ENCODE peak calls at places on chromosomes 5 and 9, in nine cellular contexts. One of them, this sample, is unnamed.

GRCh38 chr5:14240366-14240765 is 97.2 kb downstream of the TRIO start:
- DNase-seq in endodermal cell: no peak
- DNase-seq in fibroblast of pulmonary artery: peak; percentile 18
- DNase-seq in CD8-positive, alpha-beta T cell: no peak
- DNase-seq in tibial artery: no peak
- DNase-seq in GM12865: no peak
- DNase-seq in mucosa of descending colon: no peak
- DNase-seq in HFFc6: peak; percentile 26
- DNase-seq in NB4: no peak
- DNase-seq in this sample: peak; percentile 64

GRCh38 chr9:97726716-97727115 is 29.6 kb upstream of the XPA start:
- DNase-seq in endodermal cell: no peak
- DNase-seq in fibroblast of pulmonary artery: no peak
- DNase-seq in CD8-positive, alpha-beta T cell: no peak
- DNase-seq in tibial artery: no peak
- DNase-seq in GM12865: no peak
- DNase-seq in mucosa of descending colon: no peak
- DNase-seq in HFFc6: no peak
- DNase-seq in NB4: no peak
- DNase-seq in this sample: no peak

GRCh38 chr9:4137234-4137633 is 162.6 kb downstream of the GLIS3 start:
- DNase-seq in endodermal cell: no peak
- DNase-seq in fibroblast of pulmonary artery: peak; percentile 96
- DNase-seq in CD8-positive, alpha-beta T cell: no peak
- DNase-seq in tibial artery: no peak
- DNase-seq in GM12865: no peak
- DNase-seq in mucosa of descending colon: no peak
- DNase-seq in HFFc6: peak; percentile 95
- DNase-seq in NB4: no peak
- DNase-seq in this sample: peak; percentile 97

GRCh38 chr5:157564149-157564711 is 11.3 kb downstream of the ADAM19 start:
- DNase-seq in endodermal cell: peak; percentile 31
- DNase-seq in fibroblast of pulmonary artery: peak; percentile 32
- DNase-seq in CD8-positive, alpha-beta T cell: no peak
- DNase-seq in tibial artery: peak; percentile 41
- DNase-seq in GM12865: no peak
- DNase-seq in mucosa of descending colon: no peak
- DNase-seq in HFFc6: no peak
- DNase-seq in NB4: no peak
- DNase-seq in this sample: no peak

GRCh38 chr9:19137282-19137681 is 10.0 kb upstream of the PLIN2 start:
- DNase-seq in endodermal cell: no peak
- DNase-seq in fibroblast of pulmonary artery: no peak
- DNase-seq in CD8-positive, alpha-beta T cell: no peak
- DNase-seq in tibial artery: no peak
- DNase-seq in GM12865: no peak
- DNase-seq in mucosa of descending colon: no peak
- DNase-seq in HFFc6: peak; percentile 75
- DNase-seq in NB4: no peak
- DNase-seq in this sample: peak; percentile 78

GRCh38 chr9:91120200-91120599 is 241.5 kb downstream of the AUH start:
- DNase-seq in endodermal cell: no peak
- DNase-seq in fibroblast of pulmonary artery: no peak
- DNase-seq in CD8-positive, alpha-beta T cell: no peak
- DNase-seq in tibial artery: no peak
- DNase-seq in GM12865: no peak
- DNase-seq in mucosa of descending colon: no peak
- DNase-seq in HFFc6: no peak
- DNase-seq in NB4: no peak
- DNase-seq in this sample: no peak

GRCh38 chr5:132971483-132972435 is 8.3 kb upstream of the AFF4 start:
- DNase-seq in endodermal cell: peak; percentile 46
- DNase-seq in fibroblast of pulmonary artery: peak; percentile 52
- DNase-seq in CD8-positive, alpha-beta T cell: no peak
- DNase-seq in tibial artery: no peak
- DNase-seq in GM12865: no peak
- DNase-seq in mucosa of descending colon: no peak
- DNase-seq in HFFc6: peak; percentile 13
- DNase-seq in NB4: no peak
- DNase-seq in this sample: peak; percentile 61

GRCh38 chr5:137629646-137630045 is 106.2 kb downstream of the KLHL3 start:
- DNase-seq in endodermal cell: peak; percentile 77
- DNase-seq in fibroblast of pulmonary artery: peak; percentile 80
- DNase-seq in CD8-positive, alpha-beta T cell: no peak
- DNase-seq in tibial artery: no peak
- DNase-seq in GM12865: peak; percentile 62
- DNase-seq in mucosa of descending colon: no peak
- DNase-seq in HFFc6: peak; percentile 53
- DNase-seq in NB4: peak; percentile 65
- DNase-seq in this sample: peak; percentile 70

GRCh38 chr9:70061776-70062175 is 18.1 kb downstream of the MAMDC2 start:
- DNase-seq in endodermal cell: no peak
- DNase-seq in fibroblast of pulmonary artery: no peak
- DNase-seq in CD8-positive, alpha-beta T cell: no peak
- DNase-seq in tibial artery: no peak
- DNase-seq in GM12865: no peak
- DNase-seq in mucosa of descending colon: no peak
- DNase-seq in HFFc6: no peak
- DNase-seq in NB4: no peak
- DNase-seq in this sample: peak; percentile 57

GRCh38 chr5:39423331-39423751 is 1.4 kb downstream of the DAB2 start:
- DNase-seq in endodermal cell: peak; percentile 70
- DNase-seq in fibroblast of pulmonary artery: no peak
- DNase-seq in CD8-positive, alpha-beta T cell: no peak
- DNase-seq in tibial artery: peak; percentile 63
- DNase-seq in GM12865: no peak
- DNase-seq in mucosa of descending colon: no peak
- DNase-seq in HFFc6: no peak
- DNase-seq in NB4: no peak
- DNase-seq in this sample: peak; percentile 30

GRCh38 chr5:106121972-106122605 is 1548.6 kb downstream of the EFNA5 start:
- DNase-seq in endodermal cell: peak; percentile 87
- DNase-seq in fibroblast of pulmonary artery: peak; percentile 19
- DNase-seq in CD8-positive, alpha-beta T cell: no peak
- DNase-seq in tibial artery: no peak
- DNase-seq in GM12865: peak; percentile 41
- DNase-seq in mucosa of descending colon: no peak
- DNase-seq in HFFc6: no peak
- DNase-seq in NB4: peak; percentile 47
- DNase-seq in this sample: peak; percentile 20

GRCh38 chr9:134710912-134711311 is 69.3 kb downstream of the COL5A1 start:
- DNase-seq in endodermal cell: no peak
- DNase-seq in fibroblast of pulmonary artery: no peak
- DNase-seq in CD8-positive, alpha-beta T cell: no peak
- DNase-seq in tibial artery: no peak
- DNase-seq in GM12865: no peak
- DNase-seq in mucosa of descending colon: no peak
- DNase-seq in HFFc6: no peak
- DNase-seq in NB4: no peak
- DNase-seq in this sample: no peak

GRCh38 chr5:142063878-142064331 is 44.7 kb upstream of the NDFIP1 start:
- DNase-seq in endodermal cell: peak; percentile 88
- DNase-seq in fibroblast of pulmonary artery: peak; percentile 80
- DNase-seq in CD8-positive, alpha-beta T cell: peak; percentile 11
- DNase-seq in tibial artery: peak; percentile 88
- DNase-seq in GM12865: no peak
- DNase-seq in mucosa of descending colon: peak; percentile 49
- DNase-seq in HFFc6: peak; percentile 21
- DNase-seq in NB4: peak; percentile 30
- DNase-seq in this sample: peak; percentile 42

GRCh38 chr5:112203229-112203628 is 215.8 kb downstream of the EPB41L4A start:
- DNase-seq in endodermal cell: no peak
- DNase-seq in fibroblast of pulmonary artery: no peak
- DNase-seq in CD8-positive, alpha-beta T cell: no peak
- DNase-seq in tibial artery: no peak
- DNase-seq in GM12865: peak; percentile 5
- DNase-seq in mucosa of descending colon: no peak
- DNase-seq in HFFc6: no peak
- DNase-seq in NB4: no peak
- DNase-seq in this sample: no peak

GRCh38 chr5:55994502-55994997 is at the start of gene IL6ST:
- DNase-seq in endodermal cell: no peak
- DNase-seq in fibroblast of pulmonary artery: peak; percentile 95
- DNase-seq in CD8-positive, alpha-beta T cell: peak; percentile 25
- DNase-seq in tibial artery: peak; percentile 64
- DNase-seq in GM12865: no peak
- DNase-seq in mucosa of descending colon: no peak
- DNase-seq in HFFc6: peak; percentile 60
- DNase-seq in NB4: no peak
- DNase-seq in this sample: peak; percentile 63

GRCh38 chr5:143557061-143557818 is 153.8 kb upstream of the NR3C1 start:
- DNase-seq in endodermal cell: no peak
- DNase-seq in fibroblast of pulmonary artery: peak; percentile 62
- DNase-seq in CD8-positive, alpha-beta T cell: no peak
- DNase-seq in tibial artery: no peak
- DNase-seq in GM12865: peak; percentile 27
- DNase-seq in mucosa of descending colon: no peak
- DNase-seq in HFFc6: peak; percentile 47
- DNase-seq in NB4: no peak
- DNase-seq in this sample: peak; percentile 77

GRCh38 chr5:160649304-160649703 is 202.7 kb downstream of the ATP10B start:
- DNase-seq in endodermal cell: peak; percentile 73
- DNase-seq in fibroblast of pulmonary artery: no peak
- DNase-seq in CD8-positive, alpha-beta T cell: no peak
- DNase-seq in tibial artery: no peak
- DNase-seq in GM12865: peak; percentile 21
- DNase-seq in mucosa of descending colon: no peak
- DNase-seq in HFFc6: no peak
- DNase-seq in NB4: peak; percentile 21
- DNase-seq in this sample: no peak

GRCh38 chr5:10288600-10289213 is 19.0 kb downstream of the CMBL start:
- DNase-seq in endodermal cell: no peak
- DNase-seq in fibroblast of pulmonary artery: no peak
- DNase-seq in CD8-positive, alpha-beta T cell: no peak
- DNase-seq in tibial artery: no peak
- DNase-seq in GM12865: peak; percentile 81
- DNase-seq in mucosa of descending colon: peak; percentile 93
- DNase-seq in HFFc6: no peak
- DNase-seq in NB4: no peak
- DNase-seq in this sample: no peak

GRCh38 chr9:90433398-90433890 is 209.2 kb downstream of the DIRAS2 start:
- DNase-seq in endodermal cell: peak; percentile 99
- DNase-seq in fibroblast of pulmonary artery: peak; percentile 10
- DNase-seq in CD8-positive, alpha-beta T cell: no peak
- DNase-seq in tibial artery: no peak
- DNase-seq in GM12865: no peak
- DNase-seq in mucosa of descending colon: no peak
- DNase-seq in HFFc6: no peak
- DNase-seq in NB4: no peak
- DNase-seq in this sample: no peak

GRCh38 chr9:123691904-123692303 is 238.0 kb downstream of the DENND1A start:
- DNase-seq in endodermal cell: no peak
- DNase-seq in fibroblast of pulmonary artery: no peak
- DNase-seq in CD8-positive, alpha-beta T cell: no peak
- DNase-seq in tibial artery: no peak
- DNase-seq in GM12865: no peak
- DNase-seq in mucosa of descending colon: no peak
- DNase-seq in HFFc6: no peak
- DNase-seq in NB4: no peak
- DNase-seq in this sample: no peak

GRCh38 chr5:173604141-173604540 is 12.3 kb downstream of the BOD1 start:
- DNase-seq in endodermal cell: no peak
- DNase-seq in fibroblast of pulmonary artery: no peak
- DNase-seq in CD8-positive, alpha-beta T cell: no peak
- DNase-seq in tibial artery: no peak
- DNase-seq in GM12865: no peak
- DNase-seq in mucosa of descending colon: no peak
- DNase-seq in HFFc6: no peak
- DNase-seq in NB4: no peak
- DNase-seq in this sample: no peak

GRCh38 chr5:6435356-6435755 is 13.3 kb upstream of the UBE2QL1 start:
- DNase-seq in endodermal cell: peak; percentile 92
- DNase-seq in fibroblast of pulmonary artery: peak; percentile 3
- DNase-seq in CD8-positive, alpha-beta T cell: no peak
- DNase-seq in tibial artery: no peak
- DNase-seq in GM12865: peak; percentile 26
- DNase-seq in mucosa of descending colon: no peak
- DNase-seq in HFFc6: no peak
- DNase-seq in NB4: peak; percentile 22
- DNase-seq in this sample: peak; percentile 22

GRCh38 chr9:132946216-132946615 is 1.8 kb upstream of the TSC1 start:
- DNase-seq in endodermal cell: no peak
- DNase-seq in fibroblast of pulmonary artery: no peak
- DNase-seq in CD8-positive, alpha-beta T cell: no peak
- DNase-seq in tibial artery: no peak
- DNase-seq in GM12865: no peak
- DNase-seq in mucosa of descending colon: no peak
- DNase-seq in HFFc6: no peak
- DNase-seq in NB4: no peak
- DNase-seq in this sample: peak; percentile 7

GRCh38 chr5:82784521-82784920 is 292.7 kb downstream of the TMEM167A start:
- DNase-seq in endodermal cell: no peak
- DNase-seq in fibroblast of pulmonary artery: no peak
- DNase-seq in CD8-positive, alpha-beta T cell: no peak
- DNase-seq in tibial artery: no peak
- DNase-seq in GM12865: no peak
- DNase-seq in mucosa of descending colon: no peak
- DNase-seq in HFFc6: no peak
- DNase-seq in NB4: no peak
- DNase-seq in this sample: no peak
- TF ChIP-seq CTCF in endodermal cell: no peak
- TF ChIP-seq CTCF in fibroblast of pulmonary artery: no peak
- TF ChIP-seq CTCF in CD8-positive, alpha-beta T cell: no peak
- TF ChIP-seq CTCF in tibial artery: no peak
- TF ChIP-seq CTCF in GM12865: no peak
- TF ChIP-seq CTCF in mucosa of descending colon: no peak
- TF ChIP-seq CTCF in HFFc6: no peak
- TF ChIP-seq CTCF in NB4: no peak
- TF ChIP-seq CTCF in this sample: no peak

GRCh38 chr9:5518061-5518936 is 8.0 kb downstream of the PDCD1LG2 start:
- DNase-seq in endodermal cell: no peak
- DNase-seq in fibroblast of pulmonary artery: no peak
- DNase-seq in CD8-positive, alpha-beta T cell: no peak
- DNase-seq in tibial artery: no peak
- DNase-seq in GM12865: peak; percentile 62
- DNase-seq in mucosa of descending colon: no peak
- DNase-seq in HFFc6: peak; percentile 30
- DNase-seq in NB4: no peak
- DNase-seq in this sample: peak; percentile 69
- TF ChIP-seq CTCF in endodermal cell: no peak
- TF ChIP-seq CTCF in fibroblast of pulmonary artery: no peak
- TF ChIP-seq CTCF in CD8-positive, alpha-beta T cell: no peak
- TF ChIP-seq CTCF in tibial artery: no peak
- TF ChIP-seq CTCF in GM12865: no peak
- TF ChIP-seq CTCF in mucosa of descending colon: no peak
- TF ChIP-seq CTCF in HFFc6: no peak
- TF ChIP-seq CTCF in NB4: no peak
- TF ChIP-seq CTCF in this sample: no peak

GRCh38 chr9:107484117-107484723 is 5.3 kb downstream of the KLF4 start:
- DNase-seq in endodermal cell: peak; percentile 57
- DNase-seq in fibroblast of pulmonary artery: peak; percentile 93
- DNase-seq in CD8-positive, alpha-beta T cell: no peak
- DNase-seq in tibial artery: peak; percentile 35
- DNase-seq in GM12865: peak; percentile 71
- DNase-seq in mucosa of descending colon: no peak
- DNase-seq in HFFc6: peak; percentile 68
- DNase-seq in NB4: peak; percentile 81
- DNase-seq in this sample: peak; percentile 86
- TF ChIP-seq CTCF in endodermal cell: peak; percentile 83
- TF ChIP-seq CTCF in fibroblast of pulmonary artery: peak; percentile 57
- TF ChIP-seq CTCF in CD8-positive, alpha-beta T cell: no peak
- TF ChIP-seq CTCF in tibial artery: peak; percentile 57
- TF ChIP-seq CTCF in GM12865: peak; percentile 35
- TF ChIP-seq CTCF in mucosa of descending colon: no peak
- TF ChIP-seq CTCF in HFFc6: peak; percentile 74
- TF ChIP-seq CTCF in NB4: peak; percentile 25
- TF ChIP-seq CTCF in this sample: peak; percentile 64

GRCh38 chr9:116112236-116112635 is 41.4 kb upstream of the PAPPA start:
- DNase-seq in endodermal cell: no peak
- DNase-seq in fibroblast of pulmonary artery: peak; percentile 54
- DNase-seq in CD8-positive, alpha-beta T cell: no peak
- DNase-seq in tibial artery: no peak
- DNase-seq in GM12865: no peak
- DNase-seq in mucosa of descending colon: no peak
- DNase-seq in HFFc6: peak; percentile 32
- DNase-seq in NB4: no peak
- DNase-seq in this sample: peak; percentile 51
- TF ChIP-seq CTCF in endodermal cell: peak; percentile 65
- TF ChIP-seq CTCF in fibroblast of pulmonary artery: peak; percentile 42
- TF ChIP-seq CTCF in CD8-positive, alpha-beta T cell: no peak
- TF ChIP-seq CTCF in tibial artery: no peak
- TF ChIP-seq CTCF in GM12865: no peak
- TF ChIP-seq CTCF in mucosa of descending colon: no peak
- TF ChIP-seq CTCF in HFFc6: peak; percentile 79
- TF ChIP-seq CTCF in NB4: no peak
- TF ChIP-seq CTCF in this sample: peak; percentile 50

This sample was measured in fibroblast of mammary gland.